ENCODE peak calls at places on chromosomes 4 and X, in four cellular contexts. W is iPS-NIHi11, O is germinal center, R is M059J. D is an unnamed sample.
A peak's percentile ranks its signal among the peaks of the same experiment; 100 is the strongest.

GRCh38 chr4:73776363-73776762 is 36.0 kb downstream of the CXCL8 start:
- DNase-seq in W (no peak), O (no peak), R (peak; percentile 76), D (no peak)

GRCh38 chr4:1232661-1233621 is 16.0 kb downstream of the CTBP1 start:
- DNase-seq in W (no peak), O (no peak), R (peak; percentile 20), D (peak; percentile 26)

GRCh38 chrX:38768079-38768478 is 33.2 kb upstream of the MID1IP1 start:
- DNase-seq in W (no peak), O (no peak), R (peak; percentile 31), D (no peak)

GRCh38 chr4:141258558-141258957 is 37.9 kb downstream of the ZNF330 start:
- DNase-seq in W (no peak), O (no peak), R (no peak), D (no peak)

GRCh38 chrX:53284684-53285447 is 3.5 kb upstream of the IQSEC2 start:
- DNase-seq in W (peak; percentile 61), O (peak; percentile 40), R (peak; percentile 50), D (peak; percentile 71)

GRCh38 chrX:154304901-154305300 is 9.3 kb downstream of the TKTL1 start:
- DNase-seq in W (no peak), O (no peak), R (peak; percentile 25), D (peak; percentile 28)

GRCh38 chrX:56947695-56948094 is 47.6 kb downstream of the SPIN3 start:
- DNase-seq in W (no peak), O (no peak), R (peak; percentile 81), D (no peak)

GRCh38 chr4:129193357-129194100 is 97.6 kb downstream of the C4orf33 start:
- DNase-seq in W (no peak), O (no peak), R (no peak), D (no peak)

GRCh38 chr4:136927172-136927571 is 605.1 kb downstream of the PCDH18 start:
- DNase-seq in W (peak; percentile 21), O (no peak), R (peak; percentile 44), D (no peak)

GRCh38 chr4:53649357-53649756 is 58.1 kb upstream of the LNX1 start:
- DNase-seq in W (no peak), O (no peak), R (no peak), D (no peak)

GRCh38 chrX:21944136-21944615 is 3.7 kb downstream of the SMS start:
- DNase-seq in W (no peak), O (no peak), R (no peak), D (peak; percentile 17)

GRCh38 chr4:118086334-118086733 is 52.0 kb downstream of the NDST3 start:
- DNase-seq in W (peak; percentile 29), O (no peak), R (peak; percentile 76), D (no peak)

D was measured in neural progenitor cell.